ENCODE peak calls at places on chromosomes 13 and 19, in ten cellular contexts. X is SJSA1, T is epithelial cell of esophagus, U is WERI-Rb-1, F is BJ, D is upper lobe of left lung, M is cardiac muscle cell, K is psoas muscle, C is fibroblast of villous mesenchyme, H is AG10803. N is an unnamed sample.

GRCh38 chr13:41506312-41506711 is 49.0 kb downstream of the RGCC start:
- DNase-seq in X (no peak), T (no peak), U (no peak), F (no peak), D (no peak), M (no peak), K (no peak), C (peak), H (no peak), N (no peak)

GRCh38 chr19:45340232-45340898 is at the start of gene KLC3:
- DNase-seq in X (no peak), T (peak), U (peak), F (no peak), D (peak), M (peak), K (no peak), C (no peak), H (no peak), N (no peak)

GRCh38 chr19:34418300-34418699 is 9.9 kb upstream of the UBA2 start:
- DNase-seq in X (no peak), T (no peak), U (no peak), F (no peak), D (no peak), M (no peak), K (no peak), C (no peak), H (no peak), N (no peak)

GRCh38 chr19:1265611-1266115 is 3.5 kb upstream of the CIRBP start:
- DNase-seq in X (peak), T (peak), U (no peak), F (no peak), D (peak), M (no peak), K (peak), C (peak), H (peak), N (peak)

GRCh38 chr13:111006508-111007031 is 91.7 kb upstream of the ANKRD10 start:
- DNase-seq in X (peak), T (peak), U (no peak), F (peak), D (peak), M (no peak), K (peak), C (peak), H (peak), N (peak)

GRCh38 chr13:73158851-73159250 is 100.0 kb downstream of the KLF5 start:
- DNase-seq in X (no peak), T (peak), U (no peak), F (no peak), D (no peak), M (no peak), K (no peak), C (no peak), H (peak), N (no peak)

GRCh38 chr13:91185294-91185863 is 162.1 kb upstream of the MIR17HG start:
- DNase-seq in X (no peak), T (peak), U (no peak), F (no peak), D (no peak), M (peak), K (no peak), C (no peak), H (no peak), N (no peak)

GRCh38 chr13:98918771-98919170 is 59.1 kb downstream of the DOCK9 start:
- DNase-seq in X (peak), T (no peak), U (no peak), F (no peak), D (no peak), M (no peak), K (no peak), C (no peak), H (no peak), N (no peak)

GRCh38 chr19:41616785-41617621 is 9.9 kb downstream of the CEACAM4 start:
- DNase-seq in X (no peak), T (peak), U (no peak), F (no peak), D (no peak), M (peak), K (no peak), C (peak), H (peak), N (no peak)

GRCh38 chr19:5292453-5292842 is 48.2 kb downstream of the PTPRS start:
- DNase-seq in X (no peak), T (no peak), U (peak), F (no peak), D (no peak), M (no peak), K (no peak), C (no peak), H (peak), N (no peak)

GRCh38 chr13:21318891-21319532 is 140.1 kb downstream of the ZDHHC20 start:
- DNase-seq in X (no peak), T (no peak), U (no peak), F (no peak), D (no peak), M (no peak), K (no peak), C (peak), H (no peak), N (no peak)

GRCh38 chr13:41463823-41464602 is 6.7 kb downstream of the RGCC start:
- DNase-seq in X (no peak), T (no peak), U (no peak), F (no peak), D (no peak), M (no peak), K (no peak), C (no peak), H (no peak), N (no peak)

GRCh38 chr13:44810067-44810840 is 179.0 kb downstream of the NUFIP1 start:
- DNase-seq in X (no peak), T (peak), U (no peak), F (no peak), D (peak), M (peak), K (no peak), C (no peak), H (no peak), N (no peak)

GRCh38 chr19:41801682-41802317 is 5.4 kb downstream of the CEACAM3 start:
- DNase-seq in X (no peak), T (no peak), U (no peak), F (no peak), D (no peak), M (no peak), K (no peak), C (no peak), H (no peak), N (no peak)

GRCh38 chr13:75318138-75318833 is 163.7 kb downstream of the TBC1D4 start:
- DNase-seq in X (no peak), T (no peak), U (no peak), F (no peak), D (no peak), M (no peak), K (no peak), C (no peak), H (no peak), N (no peak)

GRCh38 chr19:34232566-34233481 is 21.5 kb upstream of the GARRE1 start:
- DNase-seq in X (peak), T (peak), U (peak), F (peak), D (no peak), M (no peak), K (peak), C (peak), H (peak), N (peak)

GRCh38 chr19:3224346-3225325 is at the start of gene CELF5:
- DNase-seq in X (no peak), T (peak), U (peak), F (no peak), D (peak), M (peak), K (no peak), C (peak), H (peak), N (no peak)

GRCh38 chr13:98512774-98513327 is 64.1 kb downstream of the STK24 start:
- DNase-seq in X (no peak), T (no peak), U (no peak), F (no peak), D (no peak), M (no peak), K (no peak), C (no peak), H (no peak), N (no peak)

GRCh38 chr19:28633223-28634030 is 579.5 kb downstream of the UQCRFS1 start:
- DNase-seq in X (no peak), T (peak), U (peak), F (peak), D (peak), M (peak), K (peak), C (no peak), H (peak), N (peak)

GRCh38 chr13:71217827-71218226 is 649.2 kb downstream of the DACH1 start:
- DNase-seq in X (no peak), T (no peak), U (no peak), F (no peak), D (no peak), M (no peak), K (no peak), C (no peak), H (no peak), N (no peak)

GRCh38 chr19:42030605-42031004 is 36.6 kb upstream of the ATP1A3 start:
- DNase-seq in X (no peak), T (no peak), U (no peak), F (no peak), D (no peak), M (no peak), K (peak), C (no peak), H (no peak), N (no peak)

GRCh38 chr19:7883796-7884570 is 4.3 kb upstream of the LRRC8E start:
- DNase-seq in X (no peak), T (peak), U (no peak), F (no peak), D (no peak), M (no peak), K (no peak), C (peak), H (peak), N (no peak)

GRCh38 chr19:35032356-35032865 is 2.1 kb downstream of the SCN1B start:
- DNase-seq in X (no peak), T (no peak), U (no peak), F (no peak), D (no peak), M (no peak), K (no peak), C (no peak), H (no peak), N (no peak)

GRCh38 chr19:50720921-50721291 is 1.3 kb upstream of the SHANK1 start:
- DNase-seq in X (no peak), T (peak), U (no peak), F (no peak), D (no peak), M (no peak), K (no peak), C (peak), H (peak), N (no peak)

GRCh38 chr19:28963481-28964245 is 249.3 kb downstream of the UQCRFS1 start:
- DNase-seq in X (no peak), T (no peak), U (no peak), F (no peak), D (no peak), M (no peak), K (no peak), C (no peak), H (peak), N (no peak)

GRCh38 chr19:48997972-48998371 is 4.3 kb downstream of the RUVBL2 start:
- DNase-seq in X (peak), T (peak), U (peak), F (no peak), D (peak), M (peak), K (no peak), C (peak), H (peak), N (no peak)

GRCh38 chr13:26183416-26183815 is 38.7 kb downstream of the RNF6 start:
- DNase-seq in X (no peak), T (no peak), U (no peak), F (no peak), D (no peak), M (no peak), K (no peak), C (no peak), H (no peak), N (no peak)

GRCh38 chr13:26186141-26186870 is 35.8 kb downstream of the RNF6 start:
- DNase-seq in X (peak), T (peak), U (no peak), F (peak), D (peak), M (peak), K (peak), C (peak), H (peak), N (peak)

GRCh38 chr13:26186995-26187394 is 35.1 kb downstream of the RNF6 start:
- DNase-seq in X (no peak), T (no peak), U (no peak), F (no peak), D (no peak), M (no peak), K (no peak), C (no peak), H (no peak), N (no peak)

GRCh38 chr13:26184791-26185250 is 37.3 kb downstream of the RNF6 start:
- DNase-seq in X (no peak), T (peak), U (peak), F (no peak), D (peak), M (peak), K (peak), C (peak), H (peak), N (peak)

GRCh38 chr13:26185720-26186119 is 36.4 kb downstream of the RNF6 start:
- DNase-seq in X (no peak), T (no peak), U (no peak), F (no peak), D (no peak), M (no peak), K (no peak), C (no peak), H (no peak), N (no peak)
- H3K4me3 ChIP-seq in X (peak), T (peak), U (no peak), F (peak), D (peak), M (peak), K (peak), C (peak), H (peak), N (peak)

GRCh38 chr19:19105365-19106060 is 32.8 kb downstream of the TMEM161A start:
- DNase-seq in X (no peak), T (peak), U (no peak), F (no peak), D (no peak), M (peak), K (no peak), C (peak), H (peak), N (no peak)
- H3K4me3 ChIP-seq in X (no peak), T (peak), U (no peak), F (peak), D (peak), M (peak), K (peak), C (peak), H (peak), N (peak)

DNA sequence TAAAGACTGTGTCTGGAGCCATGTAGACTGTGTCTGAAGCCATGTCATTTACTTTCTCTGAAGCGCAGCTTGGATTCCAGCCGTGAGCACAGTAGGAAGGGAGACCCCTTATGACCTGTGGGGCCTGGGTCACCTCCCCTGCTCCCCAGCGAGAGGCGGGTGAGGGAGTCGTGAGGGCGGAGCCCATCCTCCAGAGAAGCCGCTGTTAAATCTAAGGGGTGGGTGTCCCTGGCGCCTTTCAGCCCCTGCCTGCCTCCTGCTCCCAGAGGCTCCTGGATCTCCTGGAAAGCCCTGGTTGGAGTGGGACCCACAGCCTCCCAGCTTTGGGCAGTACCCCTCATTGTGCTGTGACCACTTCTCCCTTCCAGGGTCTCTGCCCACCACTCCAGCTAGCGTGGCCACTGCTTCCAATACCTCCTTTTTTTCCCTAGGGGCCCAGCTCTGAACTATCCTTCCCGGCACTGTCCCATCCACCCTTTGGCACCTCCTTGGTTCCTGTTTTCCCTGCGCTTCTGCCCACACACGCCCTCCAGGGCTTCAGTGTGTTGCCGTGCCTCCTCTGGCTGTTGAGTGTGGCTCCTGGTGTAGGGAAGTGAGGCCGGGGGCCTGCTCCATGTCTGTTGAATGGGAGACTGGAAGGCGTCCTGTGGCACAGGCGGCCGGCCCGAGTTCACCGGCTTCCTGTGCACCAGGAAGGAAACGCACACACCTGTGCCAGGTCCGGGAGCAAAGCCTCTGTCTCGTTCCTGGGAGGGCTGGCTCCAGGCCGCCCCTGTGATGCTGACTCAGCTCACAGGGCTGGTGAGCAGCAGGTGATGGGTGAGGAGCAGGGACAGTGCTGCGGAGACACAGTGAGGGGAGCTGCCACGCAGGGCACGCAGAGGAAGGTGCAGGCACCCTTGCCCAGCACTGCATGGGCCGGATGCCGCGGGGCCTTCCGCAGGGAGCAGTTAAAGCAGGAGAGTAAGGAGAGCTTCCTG is 29.4 kb downstream of the ATP4B start:
- DNase-seq in X (no peak), T (peak), U (no peak), F (no peak), D (no peak), M (no peak), K (peak), C (no peak), H (no peak), N (no peak)
- H3K4me3 ChIP-seq in X (no peak), T (no peak), U (no peak), F (no peak), D (no peak), M (no peak), K (no peak), C (no peak), H (no peak), N (no peak)

DNA sequence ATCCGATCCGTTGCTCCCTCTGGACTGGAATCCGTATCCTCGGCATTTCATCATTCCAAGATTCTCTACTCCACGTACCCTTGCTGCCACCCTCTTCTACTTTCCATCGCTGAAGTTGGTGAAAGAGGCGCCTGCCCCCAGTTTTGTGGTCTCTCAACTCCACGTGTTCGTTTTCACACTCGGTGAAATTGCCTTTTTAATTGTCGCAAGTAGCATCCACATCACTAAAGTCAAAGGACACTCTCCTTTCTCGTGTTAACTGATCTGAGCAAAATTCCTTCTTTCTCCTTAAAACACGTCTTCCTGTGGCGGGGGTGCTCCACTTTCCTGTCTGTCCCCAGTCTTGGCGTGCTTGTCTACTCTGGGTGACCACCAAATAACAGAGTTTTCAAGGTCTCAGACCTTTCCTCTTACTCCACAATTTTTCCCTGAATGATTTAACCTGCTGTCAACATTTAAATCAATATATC is 1.1 kb upstream of the TMTC4 start:
- DNase-seq in X (no peak), T (no peak), U (no peak), F (no peak), D (no peak), M (no peak), K (no peak), C (no peak), H (no peak), N (no peak)
- H3K4me3 ChIP-seq in X (peak), T (peak), U (peak), F (peak), D (peak), M (peak), K (peak), C (peak), H (peak), N (peak)

GRCh38 chr13:107865643-107866006 is 349.7 kb downstream of the LIG4 start:
- DNase-seq in X (no peak), T (no peak), U (no peak), F (no peak), D (no peak), M (no peak), K (no peak), C (peak), H (no peak), N (no peak)
- H3K4me3 ChIP-seq in X (peak), T (no peak), U (peak), F (peak), D (peak), M (peak), K (peak), C (peak), H (peak), N (peak)

GRCh38 chr19:12092065-12092867 is 27.7 kb downstream of the ZNF844 start:
- DNase-seq in X (peak), T (peak), U (no peak), F (peak), D (peak), M (peak), K (peak), C (peak), H (peak), N (peak)
- H3K4me3 ChIP-seq in X (peak), T (peak), U (no peak), F (peak), D (peak), M (peak), K (peak), C (peak), H (peak), N (peak)

N was measured in skeletal muscle cell.